ENCODE peak calls at places on chromosome 3, in six cellular contexts. I is CD8-positive, alpha-beta T cell; V is body of pancreas; R is transverse colon; Y is left ventricle myocardium inferior; K is Panc1. C is an unnamed sample.

GRCh38 chr3:126376464-126376863 is 18.2 kb upstream of the CFAP100 start:
- DNase-seq in I (no peak), V (no peak), R (no peak), Y (no peak), K (no peak), C (no peak)

GRCh38 chr3:174387736-174388135 is 471.4 kb upstream of the NAALADL2 start:
- DNase-seq in I (no peak), V (no peak), R (no peak), Y (no peak), K (no peak), C (no peak)

GRCh38 chr3:160763073-160763472 is 7.0 kb downstream of the PPM1L start:
- DNase-seq in I (no peak), V (no peak), R (no peak), Y (no peak), K (no peak), C (no peak)

GRCh38 chr3:123155471-123156011 is 46.2 kb upstream of the SEC22A start:
- DNase-seq in I (no peak), V (no peak), R (no peak), Y (no peak), K (no peak), C (no peak)

GRCh38 chr3:101387351-101387750 is 67.0 kb upstream of the IMPG2 start:
- DNase-seq in I (no peak), V (no peak), R (no peak), Y (no peak), K (no peak), C (no peak)

GRCh38 chr3:13880811-13881156 is 913 bp upstream of the WNT7A start:
- DNase-seq in I (no peak), V (no peak), R (no peak), Y (no peak), K (no peak), C (no peak)

GRCh38 chr3:63791974-63792373 is 27.1 kb upstream of the C3orf49 start:
- DNase-seq in I (no peak), V (no peak), R (no peak), Y (no peak), K (no peak), C (no peak)

GRCh38 chr3:122572940-122573412 is 4.5 kb upstream of the PARP15 start:
- DNase-seq in I (peak; percentile 27), V (peak; percentile 52), R (no peak), Y (no peak), K (no peak), C (no peak)

GRCh38 chr3:184334470-184335158 is 2.8 kb upstream of the FAM131A start:
- DNase-seq in I (peak; percentile 74), V (no peak), R (no peak), Y (no peak), K (peak; percentile 87), C (no peak)

GRCh38 chr3:122754867-122755835 is 38.5 kb downstream of the HSPBAP1 start:
- DNase-seq in I (no peak), V (no peak), R (no peak), Y (no peak), K (peak; percentile 36), C (no peak)

GRCh38 chr3:2099028-2099671 is 484 bp downstream of the CNTN4 start:
- DNase-seq in I (no peak), V (peak; percentile 21), R (peak; percentile 34), Y (no peak), K (no peak), C (no peak)

GRCh38 chr3:2099779-2100191 is 1.1 kb downstream of the CNTN4 start:
- DNase-seq in I (no peak), V (peak; percentile 12), R (no peak), Y (no peak), K (no peak), C (no peak)

GRCh38 chr3:2096196-2096595 is 2.5 kb upstream of the CNTN4 start:
- DNase-seq in I (no peak), V (no peak), R (no peak), Y (no peak), K (no peak), C (no peak)

GRCh38 chr3:2097641-2098191 is 950 bp upstream of the CNTN4 start:
- DNase-seq in I (no peak), V (no peak), R (peak; percentile 30), Y (no peak), K (no peak), C (no peak)

GRCh38 chr3:2098398-2099027 is at the start of gene CNTN4:
- DNase-seq in I (no peak), V (peak; percentile 80), R (peak; percentile 84), Y (peak; percentile 52), K (no peak), C (no peak)
- TF ChIP-seq CTCF in I (no peak), V (peak; percentile 44), R (peak; percentile 41), Y (peak; percentile 21), K (no peak), C (no peak)

GRCh38 chr3:98843301-98843959 is 58.1 kb downstream of the DCBLD2 start:
- DNase-seq in I (no peak), V (no peak), R (no peak), Y (no peak), K (no peak), C (no peak)
- H3K27ac ChIP-seq in I (no peak overlapping the region), V (no peak overlapping the region), R (no peak overlapping the region), Y (no peak overlapping the region), K (no peak overlapping the region), C (no peak overlapping the region)

GRCh38 chr3:175916151-175916946 is 1057.2 kb downstream of the NAALADL2 start:
- DNase-seq in I (no peak), V (no peak), R (no peak), Y (no peak), K (no peak), C (no peak)

GRCh38 chr3:175914785-175915184 is 1055.7 kb downstream of the NAALADL2 start:
- DNase-seq in I (no peak), V (no peak), R (no peak), Y (no peak), K (no peak), C (no peak)

GRCh38 chr3:175911937-175912336 is 1052.8 kb downstream of the NAALADL2 start:
- DNase-seq in I (no peak), V (no peak), R (no peak), Y (no peak), K (no peak), C (no peak)
- TF ChIP-seq CTCF in I (no peak), V (no peak), R (no peak), Y (no peak), K (no peak), C (no peak)

GRCh38 chr3:70072754-70073153 is 73.2 kb downstream of the SAMMSON start:
- DNase-seq in I (no peak), V (no peak), R (no peak), Y (no peak), K (no peak), C (no peak)
- H3K27ac ChIP-seq in I (no peak overlapping the region), V (no peak overlapping the region), R (no peak overlapping the region), Y (no peak overlapping the region), K (no peak overlapping the region), C (peak overlapping the region; percentile 42)

GRCh38 chr3:65231544-65231943 is 543.7 kb upstream of the ADAMTS9 start:
- DNase-seq in I (no peak), V (no peak), R (no peak), Y (no peak), K (no peak), C (no peak)
- TF ChIP-seq CTCF in I (no peak), V (no peak), R (no peak), Y (no peak), K (no peak), C (no peak)

DNA sequence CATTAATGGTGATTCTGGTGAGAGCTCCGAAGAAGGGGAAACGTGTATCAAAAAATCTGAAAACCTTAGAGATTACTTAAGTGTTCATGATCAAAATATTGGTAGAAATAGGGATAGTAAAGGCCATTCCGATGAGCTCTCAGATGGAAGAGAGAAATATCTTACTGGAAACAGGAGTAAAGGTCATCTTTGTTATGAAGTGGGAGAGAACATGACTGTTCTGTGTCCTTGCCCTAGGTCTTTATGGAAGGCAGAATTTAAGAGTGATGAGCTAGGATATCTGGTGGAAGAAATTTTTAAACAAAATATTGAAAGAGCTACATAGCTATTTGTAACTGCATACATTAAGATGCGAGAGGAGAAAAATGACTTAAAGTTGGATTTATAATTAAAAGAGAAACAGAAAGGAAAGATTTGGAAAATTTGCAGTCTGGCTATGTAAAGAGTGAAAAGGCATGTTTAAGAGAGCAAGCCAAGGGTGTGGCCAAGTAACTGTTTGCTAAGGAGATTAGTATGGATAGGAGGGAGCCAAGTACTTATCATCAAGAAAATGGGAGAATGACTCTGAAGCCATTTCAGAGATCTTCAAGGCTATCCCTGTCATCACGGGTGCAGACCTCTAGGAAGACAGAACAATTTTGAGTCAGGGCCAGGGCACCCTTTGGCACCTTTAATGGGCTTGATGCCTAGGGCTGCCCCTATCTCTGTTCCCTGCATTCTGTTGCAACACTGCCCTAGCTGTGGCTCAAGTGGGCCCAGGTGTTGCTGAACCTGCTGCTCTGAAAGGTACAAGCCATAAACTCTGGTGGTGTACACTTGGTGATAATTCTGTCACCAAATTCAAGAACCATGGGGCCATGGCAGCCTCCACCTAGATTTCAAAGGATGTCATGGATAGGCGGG is 27.3 kb downstream of the SLMAP start:
- DNase-seq in I (no peak), V (peak; percentile 46), R (no peak), Y (peak; percentile 29), K (no peak), C (no peak)
- H3K27ac ChIP-seq in I (no peak overlapping the region), V (no peak overlapping the region), R (no peak overlapping the region), Y (peak overlapping the region; percentile 28), K (no peak overlapping the region), C (peak overlapping the region; percentile 39)

DNA sequence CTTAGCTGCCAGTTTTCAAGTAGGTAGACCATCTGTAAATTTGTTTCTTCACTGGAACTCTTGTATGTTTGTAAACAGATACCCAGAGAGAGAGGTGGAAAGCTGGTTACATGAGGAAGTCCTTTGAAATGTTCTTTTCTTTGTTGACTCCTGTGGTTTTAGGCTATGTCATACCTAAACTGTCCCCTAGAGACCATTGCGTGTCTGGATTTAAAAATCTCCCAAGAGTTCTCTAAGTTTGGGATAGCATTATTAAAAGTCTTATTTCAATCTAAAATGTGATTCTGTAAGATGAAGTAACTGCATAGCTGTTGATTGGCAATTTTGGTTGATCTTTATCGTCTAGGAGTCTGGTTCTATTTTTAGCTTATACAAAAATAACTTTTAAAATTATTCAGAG is 127.2 kb downstream of the GHSR start:
- DNase-seq in I (no peak), V (no peak), R (no peak), Y (no peak), K (no peak), C (no peak)
- TF ChIP-seq CTCF in I (no peak), V (peak; percentile 23), R (no peak), Y (no peak), K (no peak), C (no peak)

C was measured in esophagus squamous epithelium.